ENCODE peak calls at places on chromosomes 1 and 21, in ten cellular contexts. V is A172, B is GM23248, N is HTR-8/SVneo, Y is nephron progenitor cell, T is GM12892, Z is left ventricle myocardium inferior, K is uterus, H is NCI-H774, G is PC-9. F is an unnamed sample.

GRCh38 chr1:240414237-240414636 is 197.7 kb downstream of the GREM2 start:
- DNase-seq in Z (no peak), G (no peak), K (no peak), V (no peak), T (no peak), Y (no peak), H (no peak), B (peak; percentile 95), N (no peak), F (no peak)

GRCh38 chr1:112826217-112826944 is 111.2 kb upstream of the PPM1J start:
- DNase-seq in K (no peak), Z (no peak), T (no peak), N (no peak), V (no peak), G (no peak), B (no peak), H (no peak), Y (no peak), F (no peak)

GRCh38 chr1:203926025-203926540 is 64.7 kb downstream of the SNRPE start:
- DNase-seq in H (no peak), N (no peak), Y (no peak), T (no peak), K (no peak), B (peak; percentile 76), V (peak; percentile 49), Z (no peak), G (no peak), F (no peak)

GRCh38 chr1:172867216-172867828 is 183.4 kb downstream of the TNFSF18 start:
- DNase-seq in N (no peak), V (no peak), T (no peak), G (no peak), K (no peak), H (no peak), B (no peak), Z (no peak), Y (no peak), F (no peak)

GRCh38 chr1:151175036-151175741 is 592 bp downstream of the TMOD4 start:
- DNase-seq in T (no peak), V (no peak), H (no peak), G (no peak), Y (no peak), B (peak; percentile 7), Z (peak; percentile 40), K (no peak), N (no peak), F (no peak)

GRCh38 chr1:224616761-224617409 is 768 bp downstream of the CNIH3 start:
- DNase-seq in N (no peak), T (no peak), Z (no peak), H (no peak), Y (peak; percentile 53), G (no peak), B (peak; percentile 45), V (no peak), K (no peak), F (no peak)

GRCh38 chr1:169890761-169891538 is 2.7 kb downstream of the SCYL3 start:
- DNase-seq in B (no peak), T (no peak), G (peak; percentile 51), H (no peak), V (peak; percentile 48), Z (no peak), N (no peak), K (no peak), Y (no peak), F (no peak)

GRCh38 chr1:183604048-183604808 is 14.0 kb upstream of the NCF2 start:
- DNase-seq in T (no peak), B (peak; percentile 83), K (no peak), G (no peak), Y (no peak), N (peak; percentile 32), Z (no peak), V (peak; percentile 96), H (no peak), F (no peak)

GRCh38 chr21:41168391-41169257 is 664 bp downstream of the BACE2 start:
- DNase-seq in V (peak; percentile 57), Y (peak; percentile 59), Z (peak; percentile 42), H (no peak), N (no peak), G (peak; percentile 30), K (peak; percentile 75), B (peak; percentile 79), T (no peak), F (no peak)

GRCh38 chr1:9822897-9823692 is 670 bp downstream of the CLSTN1 start:
- DNase-seq in H (no peak), G (no peak), T (no peak), V (no peak), Z (peak; percentile 27), B (peak; percentile 60), N (no peak), Y (peak; percentile 45), K (peak; percentile 54), F (peak; percentile 36)

GRCh38 chr1:119656410-119656955 is 8.4 kb upstream of the ZNF697 start:
- DNase-seq in B (no peak), H (no peak), Y (no peak), K (no peak), G (no peak), Z (no peak), V (no peak), N (no peak), T (no peak), F (no peak)

GRCh38 chr1:23865543-23865930 is 2.6 kb downstream of the FUCA1 start:
- DNase-seq in V (peak; percentile 73), Z (no peak), Y (no peak), B (peak; percentile 12), H (no peak), T (no peak), N (peak; percentile 71), G (peak; percentile 76), K (no peak), F (no peak)

GRCh38 chr1:47986741-47987140 is 10.4 kb downstream of the TRABD2B start:
- DNase-seq in G (no peak), K (peak; percentile 23), Z (peak; percentile 61), Y (no peak), V (no peak), H (no peak), T (no peak), N (no peak), B (peak; percentile 53), F (no peak)

GRCh38 chr1:147292012-147292411 is 49.5 kb downstream of the CHD1L start:
- DNase-seq in H (no peak), B (peak; percentile 91), Z (no peak), G (no peak), N (peak; percentile 10), K (no peak), Y (no peak), V (peak; percentile 87), T (no peak), F (no peak)

GRCh38 chr1:149888999-149889289 is 10.4 kb upstream of the BOLA1 start:
- DNase-seq in Y (no peak), K (peak; percentile 68), G (peak; percentile 15), V (peak; percentile 49), T (no peak), B (peak; percentile 80), N (no peak), Z (no peak), H (no peak), F (no peak)

GRCh38 chr1:153670859-153671622 is at the start of gene ILF2:
- DNase-seq in G (peak; percentile 94), K (peak; percentile 98), B (peak; percentile 98), Z (peak; percentile 98), V (peak; percentile 100), N (peak; percentile 99), H (peak; percentile 99), T (peak; percentile 92), Y (peak; percentile 96), F (peak; percentile 89)

GRCh38 chr1:244219149-244219548 is 168.1 kb downstream of the ZBTB18 start:
- DNase-seq in B (no peak), V (no peak), K (no peak), Y (no peak), N (no peak), T (no peak), H (no peak), Z (no peak), G (no peak), F (no peak)

F was measured in GM19239.